ENCODE peak calls at places on chromosomes 13 and 19, in ten cellular contexts. U, I, T, J, H, S, F, E, A and R are unnamed samples.

GRCh38 chr13:31409678-31410356 is 210.0 kb downstream of the B3GLCT start:
- DNase-seq in J (no peak), F (peak), U (peak), I (peak), S (no peak), A (no peak), H (no peak), E (no peak), T (no peak), R (no peak)

GRCh38 chr19:6626764-6627163 is 35.8 kb upstream of the CD70 start:
- DNase-seq in H (no peak), A (no peak), S (no peak), T (no peak), U (no peak), J (no peak), F (no peak), I (no peak), E (no peak), R (no peak)

GRCh38 chr13:35787937-35788336 is 311.4 kb upstream of the MAB21L1 start:
- DNase-seq in H (no peak), I (no peak), J (no peak), T (no peak), A (no peak), U (no peak), F (peak), E (no peak), S (no peak), R (no peak)

GRCh38 chr13:101258509-101258908 is 157.8 kb downstream of the NALCN start:
- DNase-seq in E (no peak), S (no peak), I (no peak), J (no peak), U (no peak), H (no peak), T (no peak), A (no peak), F (no peak), R (no peak)

GRCh38 chr13:24709186-24709913 is 29.1 kb downstream of the ATP12A start:
- DNase-seq in H (no peak), F (no peak), E (peak), I (no peak), A (no peak), U (no peak), S (no peak), T (no peak), J (no peak), R (peak)

GRCh38 chr13:87656311-87656710 is 14.9 kb upstream of the SLITRK5 start:
- DNase-seq in S (no peak), U (peak), H (no peak), A (no peak), J (no peak), F (peak), T (no peak), I (no peak), E (no peak), R (no peak)

GRCh38 chr19:16316506-16316882 is 8.1 kb upstream of the KLF2 start:
- DNase-seq in A (no peak), S (no peak), I (no peak), E (no peak), J (no peak), F (no peak), T (no peak), U (no peak), H (no peak), R (no peak)

GRCh38 chr13:40394304-40394983 is 272.0 kb downstream of the FOXO1 start:
- DNase-seq in S (no peak), U (no peak), E (no peak), H (no peak), T (no peak), I (peak), F (no peak), A (no peak), J (no peak), R (no peak)

GRCh38 chr13:66624302-66624701 is 605.8 kb downstream of the PCDH9 start:
- DNase-seq in H (no peak), E (no peak), F (no peak), J (no peak), U (no peak), I (no peak), S (no peak), A (no peak), T (no peak), R (no peak)
- TF ChIP-seq CTCF in H (no peak), E (no peak), F (no peak), J (no peak), U (no peak), I (no peak), S (no peak), A (no peak), T (no peak), R (no peak)

DNA sequence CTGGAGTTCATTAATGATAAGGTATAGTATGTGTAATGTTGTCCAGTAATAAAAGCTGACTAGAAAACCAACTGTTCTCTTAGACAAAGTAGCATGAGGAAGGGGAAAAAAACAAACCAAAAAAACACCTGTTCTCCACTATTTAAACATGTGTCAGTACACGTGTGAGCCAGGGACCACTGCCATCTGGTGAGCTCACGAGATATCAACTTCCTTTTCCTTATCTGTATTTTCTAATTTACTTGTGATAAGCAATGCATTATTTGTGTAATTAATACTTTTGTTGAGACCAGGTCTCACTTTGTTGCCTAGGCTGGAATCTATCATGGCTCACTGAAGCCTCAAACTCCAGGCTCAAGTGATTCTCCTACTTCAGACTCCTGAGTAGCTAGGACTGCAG is 4.3 kb upstream of the SIX5 start:
- DNase-seq in I (no peak), H (no peak), E (no peak), S (no peak), J (no peak), A (no peak), F (no peak), T (no peak), U (no peak), R (no peak)
- TF ChIP-seq CTCF in I (no peak), H (no peak), E (no peak), S (no peak), J (no peak), A (no peak), F (no peak), T (no peak), U (no peak), R (no peak)

GRCh38 chr19:33208904-33209843 is 15.0 kb downstream of the LRP3 start:
- DNase-seq in S (no peak), F (no peak), T (no peak), U (no peak), H (no peak), I (no peak), J (no peak), A (no peak), E (no peak), R (no peak)
- TF ChIP-seq CTCF in S (no peak), F (no peak), T (no peak), U (no peak), H (no peak), I (no peak), J (no peak), A (no peak), E (no peak), R (no peak)

DNA sequence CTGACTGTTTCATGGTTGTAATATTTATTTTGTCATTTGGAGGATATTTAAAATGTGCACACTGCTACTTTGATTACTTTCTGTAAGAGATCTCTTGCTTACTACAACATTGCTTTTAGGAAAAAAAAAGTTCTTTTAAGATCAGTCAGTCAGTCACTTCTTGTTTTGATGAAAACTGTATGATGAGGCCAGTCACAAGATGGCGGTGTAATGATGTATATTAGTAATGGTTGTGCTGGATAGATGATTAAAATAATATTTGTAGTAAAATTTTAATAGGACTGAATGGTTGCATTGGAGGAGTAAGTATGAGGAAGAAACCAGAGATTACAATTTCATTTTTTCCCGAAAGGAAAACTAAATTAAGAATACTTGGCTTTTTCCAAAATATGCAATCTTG is 2411.1 kb downstream of the PCDH9 start:
- DNase-seq in I (peak), H (no peak), E (no peak), U (peak), T (no peak), A (no peak), J (no peak), F (no peak), S (no peak), R (no peak)
- TF ChIP-seq CTCF in I (no peak), H (no peak), E (no peak), U (no peak), T (peak), A (peak), J (no peak), F (no peak), S (no peak), R (no peak)

GRCh38 chr19:1252818-1253513 is 4.6 kb downstream of the MIDN start:
- DNase-seq in J (no peak), U (peak), E (peak), H (peak), T (peak), I (peak), F (peak), A (no peak), S (peak), R (peak)
- TF ChIP-seq CTCF in J (no peak), U (peak), E (no peak), H (no peak), T (peak), I (no peak), F (no peak), A (no peak), S (no peak), R (peak)

GRCh38 chr19:34094960-34095359 is 77.3 kb upstream of the LSM14A start:
- DNase-seq in A (no peak), I (no peak), S (no peak), F (no peak), U (no peak), J (no peak), E (no peak), T (no peak), H (no peak), R (no peak)

DNA sequence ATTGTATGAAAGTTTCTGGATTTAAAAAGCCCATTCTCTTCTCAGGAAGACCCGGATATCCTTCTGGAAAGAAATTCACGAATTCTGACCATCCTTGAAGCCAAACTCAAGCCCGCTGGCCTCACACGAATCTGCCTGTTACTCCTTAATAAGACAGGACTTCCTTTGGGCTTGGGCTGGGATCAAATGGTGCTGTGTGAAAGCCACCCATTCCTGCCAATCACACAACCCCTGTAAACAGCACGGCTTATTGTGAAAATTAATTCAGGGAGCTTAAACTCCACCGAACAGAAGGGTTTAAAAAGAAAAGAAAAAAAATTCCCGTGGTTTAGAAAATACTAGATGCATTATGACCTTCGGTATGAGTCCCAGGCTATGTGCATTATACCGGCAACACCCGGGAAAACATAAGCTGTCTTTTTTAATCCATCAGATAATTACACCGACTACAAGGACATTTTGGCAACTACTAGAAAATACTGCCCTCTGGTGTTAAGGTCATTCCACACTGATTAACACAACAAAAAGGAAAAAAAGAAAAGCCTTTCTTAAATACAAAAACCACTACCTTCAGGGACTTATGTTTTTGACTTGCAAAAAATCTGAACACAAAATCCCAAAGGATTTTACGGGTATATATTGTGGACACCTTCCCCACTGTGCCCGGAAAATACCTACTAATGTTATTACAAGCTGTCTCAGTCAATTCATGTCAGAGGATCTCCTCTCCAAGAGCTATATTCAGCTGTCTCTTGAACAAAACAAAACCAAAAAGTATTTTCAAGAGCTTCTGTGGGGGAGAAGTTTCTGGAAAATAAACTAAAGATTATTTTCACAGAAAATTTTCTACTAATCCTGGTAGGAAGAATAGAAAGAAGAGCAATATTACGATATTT is 76.0 kb upstream of the LSM14A start:
- DNase-seq in H (peak), U (peak), J (no peak), A (peak), F (peak), I (peak), T (peak), E (peak), S (no peak), R (no peak)
- TF ChIP-seq CTCF in H (peak), U (peak), J (peak), A (peak), F (peak), I (peak), T (peak), E (peak), S (peak), R (peak)

GRCh38 chr13:26095338-26095737 is 43.5 kb upstream of the SHISA2 start:
- DNase-seq in A (no peak), U (no peak), H (no peak), S (no peak), J (no peak), T (no peak), E (no peak), I (no peak), F (no peak), R (no peak)
- TF ChIP-seq CTCF in A (peak), U (no peak), H (no peak), S (no peak), J (no peak), T (no peak), E (no peak), I (no peak), F (no peak), R (no peak)

GRCh38 chr13:85419611-85420010 is 379.6 kb downstream of the SLITRK6 start:
- DNase-seq in F (no peak), J (no peak), T (peak), I (peak), H (no peak), E (no peak), S (no peak), A (no peak), U (no peak), R (no peak)
- TF ChIP-seq CTCF in F (no peak), J (no peak), T (no peak), I (no peak), H (no peak), E (no peak), S (no peak), A (no peak), U (no peak), R (no peak)

GRCh38 chr19:28324275-28325060 is 888.5 kb downstream of the UQCRFS1 start:
- DNase-seq in U (no peak), I (no peak), E (no peak), A (no peak), S (no peak), H (no peak), T (no peak), F (no peak), J (no peak), R (no peak)
- TF ChIP-seq CTCF in U (no peak), I (no peak), E (no peak), A (peak), S (no peak), H (no peak), T (no peak), F (no peak), J (peak), R (peak)

GRCh38 chr19:8506402-8506957 is 4.0 kb upstream of the PRAM1 start:
- DNase-seq in S (no peak), J (no peak), U (no peak), I (no peak), T (no peak), F (no peak), E (no peak), H (no peak), A (peak), R (no peak)
- TF ChIP-seq CTCF in S (no peak), J (peak), U (no peak), I (no peak), T (no peak), F (no peak), E (no peak), H (no peak), A (peak), R (no peak)